ENCODE peak calls at places on chromosomes 11 and 22, in four cellular contexts. O is thoracic aorta, J is Peyer's patch, Y is H9. N is an unnamed sample.

GRCh38 chr11:695332-695605 is 247 bp upstream of the DEAF1 start:
- DNase-seq in O (no peak), J (no peak), Y (no peak), N (no peak)

GRCh38 chr22:25364736-25365241 is 145.3 kb downstream of the CRYBB2 start:
- DNase-seq in O (no peak), J (no peak), Y (no peak), N (peak)

GRCh38 chr22:22877523-22878210 is 9.9 kb upstream of the IGLL5 start:
- DNase-seq in O (no peak), J (peak), Y (peak), N (no peak)

GRCh38 chr11:45847908-45848316 is 637 bp downstream of the CRY2 start:
- DNase-seq in O (no peak), J (peak), Y (peak), N (peak)

GRCh38 chr11:43316451-43316850 is 4.7 kb downstream of the API5 start:
- DNase-seq in O (no peak), J (no peak), Y (no peak), N (no peak)

GRCh38 chr11:66892926-66893325 is 36.1 kb downstream of the LRFN4 start:
- DNase-seq in O (no peak), J (no peak), Y (no peak), N (no peak)

GRCh38 chr11:134562176-134562575 is 150.1 kb upstream of the B3GAT1 start:
- DNase-seq in O (no peak), J (no peak), Y (no peak), N (no peak)

GRCh38 chr22:19097518-19097917 is 24.7 kb downstream of the DGCR2 start:
- DNase-seq in O (no peak), J (no peak), Y (no peak), N (no peak)

GRCh38 chr22:41907436-41908401 is 7.2 kb downstream of the SHISA8 start:
- DNase-seq in O (no peak), J (no peak), Y (peak), N (no peak)

GRCh38 chr11:96279018-96279417 is 64.0 kb downstream of the MAML2 start:
- DNase-seq in O (no peak), J (no peak), Y (no peak), N (no peak)

GRCh38 chr11:120331301-120331966 is 4.8 kb upstream of the ARHGEF12 start:
- DNase-seq in O (no peak), J (no peak), Y (no peak), N (no peak)

GRCh38 chr11:118911880-118912741 is 13.6 kb downstream of the BCL9L start:
- DNase-seq in O (peak), J (no peak), Y (peak), N (no peak)

GRCh38 chr11:126978911-126979310 is 21.7 kb downstream of the KIRREL3 start:
- DNase-seq in O (no peak), J (no peak), Y (no peak), N (no peak)

GRCh38 chr22:32448980-32449379 is 15.3 kb downstream of the BPIFC start:
- DNase-seq in O (no peak), J (no peak), Y (no peak), N (no peak)

GRCh38 chr22:21712751-21713427 is 22.7 kb downstream of the YPEL1 start:
- DNase-seq in O (no peak), J (peak), Y (peak), N (peak)

GRCh38 chr11:33389635-33390034 is 132.5 kb downstream of the HIPK3 start:
- DNase-seq in O (no peak), J (no peak), Y (no peak), N (no peak)

GRCh38 chr11:107751082-107751481 is 39.2 kb upstream of the SLN start:
- DNase-seq in O (no peak), J (no peak), Y (no peak), N (no peak)

GRCh38 chr11:131109256-131109655 is 193.0 kb upstream of the SNX19 start:
- DNase-seq in O (no peak), J (no peak), Y (no peak), N (no peak)

GRCh38 chr11:115287266-115287665 is 216.9 kb downstream of the CADM1 start:
- DNase-seq in O (no peak), J (no peak), Y (no peak), N (no peak)

GRCh38 chr22:33823552-33823951 is 96.7 kb downstream of the LARGE1 start:
- DNase-seq in O (no peak), J (no peak), Y (no peak), N (no peak)

GRCh38 chr11:126403658-126404057 is 48.2 kb downstream of the ST3GAL4 start:
- DNase-seq in O (no peak), J (no peak), Y (no peak), N (no peak)

GRCh38 chr11:44992774-44993173 is 42.1 kb upstream of the TP53I11 start:
- DNase-seq in O (no peak), J (no peak), Y (no peak), N (no peak)

GRCh38 chr11:19670030-19670761 is 42.4 kb upstream of the NAV2 start:
- DNase-seq in O (no peak), J (no peak), Y (no peak), N (no peak)

GRCh38 chr11:132962026-132962425 is 570.3 kb downstream of the OPCML start:
- DNase-seq in O (no peak), J (no peak), Y (no peak), N (no peak)

GRCh38 chr11:61356701-61357100 is 5.0 kb downstream of the CYB561A3 start:
- DNase-seq in O (no peak), J (peak), Y (no peak), N (no peak)

GRCh38 chr22:25169278-25170031 is 30.2 kb upstream of the CRYBB3 start:
- DNase-seq in O (no peak), J (no peak), Y (no peak), N (no peak)

GRCh38 chr11:43419460-43419859 is 60.7 kb downstream of the TTC17 start:
- DNase-seq in O (no peak), J (no peak), Y (no peak), N (peak)

GRCh38 chr11:64923151-64923661 is 1.3 kb upstream of the PPP2R5B start:
- DNase-seq in O (no peak), J (no peak), Y (no peak), N (no peak)
- H3K27ac ChIP-seq in O (peak), J (peak), Y (no peak), N (no peak)

DNA sequence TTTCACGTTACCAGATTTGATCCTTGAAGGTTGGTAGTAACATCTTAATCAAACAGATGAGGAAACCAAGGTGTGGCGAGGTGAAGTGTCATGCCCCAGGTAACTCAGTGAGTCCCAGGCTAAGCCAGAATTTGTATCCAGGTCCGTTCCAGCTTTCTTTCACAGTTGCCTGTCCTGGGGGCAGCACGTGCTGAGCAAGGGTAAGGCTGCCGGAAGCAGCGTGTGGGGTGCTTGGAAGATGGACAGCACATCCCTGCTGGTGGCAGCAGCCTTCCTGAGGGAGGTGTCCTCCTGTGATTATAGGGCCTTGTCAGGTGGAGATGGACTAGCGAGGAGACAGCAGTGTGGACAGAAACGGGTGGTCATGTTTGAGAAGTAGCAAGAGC is 50.9 kb downstream of the TRIOBP start:
- DNase-seq in O (no peak), J (no peak), Y (no peak), N (no peak)
- H3K27ac ChIP-seq in O (peak), J (peak), Y (no peak), N (no peak)

GRCh38 chr11:2380807-2381350 is 3.8 kb downstream of the CD81 start:
- DNase-seq in O (no peak), J (peak), Y (no peak), N (no peak)
- H3K27ac ChIP-seq in O (peak), J (peak), Y (no peak), N (no peak)

GRCh38 chr11:111539426-111540113 is 950 bp upstream of the LAYN start:
- DNase-seq in O (no peak), J (no peak), Y (no peak), N (no peak)
- H3K27ac ChIP-seq in O (peak), J (peak), Y (no peak), N (no peak)

DNA sequence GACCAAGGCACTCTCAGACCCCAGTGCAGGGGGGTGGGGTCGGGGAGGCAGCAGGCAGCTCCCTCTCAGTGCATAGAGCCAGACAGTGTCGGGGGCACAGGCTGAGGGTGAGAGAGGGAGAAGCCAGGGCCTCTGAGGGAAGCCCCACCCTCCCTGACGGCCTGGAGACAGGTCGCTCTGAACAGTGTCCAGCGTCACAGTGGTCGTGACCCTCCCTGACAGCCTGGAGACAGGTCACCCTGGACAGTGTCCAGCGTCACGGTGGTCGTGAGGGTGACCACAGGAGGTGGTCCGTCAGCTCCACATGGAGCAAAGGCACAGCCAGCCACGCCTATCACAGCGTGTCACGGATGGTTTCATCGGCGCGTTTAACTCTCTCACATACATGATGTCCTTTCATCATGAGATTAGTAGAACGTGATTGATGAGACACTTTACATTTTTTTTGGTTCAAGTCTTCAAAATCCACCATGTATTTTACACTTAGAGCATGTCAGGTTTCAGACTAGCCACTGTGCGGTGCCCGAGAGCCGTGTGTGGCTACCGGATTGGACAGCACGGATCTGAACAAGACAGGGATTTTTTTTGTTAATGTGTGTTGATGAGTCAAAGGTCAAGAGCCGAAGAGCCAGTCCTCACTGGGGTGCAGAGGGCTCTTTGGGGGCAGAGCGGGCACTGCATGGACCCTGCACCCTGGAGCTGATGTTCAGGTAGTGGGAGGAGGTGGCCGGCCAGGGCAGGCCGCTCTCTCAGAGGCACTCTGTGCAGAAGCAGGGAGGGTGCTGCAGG is 23.9 kb upstream of the PANX2 start:
- DNase-seq in O (no peak), J (no peak), Y (no peak), N (peak)
- H3K27ac ChIP-seq in O (no peak), J (no peak), Y (no peak), N (peak)

GRCh38 chr22:43012390-43012789 is 2.6 kb downstream of the PACSIN2 start:
- DNase-seq in O (no peak), J (no peak), Y (no peak), N (no peak)

GRCh38 chr22:43014876-43015676 is at the start of gene PACSIN2:
- DNase-seq in O (peak), J (peak), Y (peak), N (peak)

GRCh38 chr22:43013355-43014061 is 1.4 kb downstream of the PACSIN2 start:
- DNase-seq in O (no peak), J (no peak), Y (no peak), N (no peak)

GRCh38 chr22:43015677-43016042 is 711 bp upstream of the PACSIN2 start:
- DNase-seq in O (no peak), J (no peak), Y (no peak), N (no peak)

DNA sequence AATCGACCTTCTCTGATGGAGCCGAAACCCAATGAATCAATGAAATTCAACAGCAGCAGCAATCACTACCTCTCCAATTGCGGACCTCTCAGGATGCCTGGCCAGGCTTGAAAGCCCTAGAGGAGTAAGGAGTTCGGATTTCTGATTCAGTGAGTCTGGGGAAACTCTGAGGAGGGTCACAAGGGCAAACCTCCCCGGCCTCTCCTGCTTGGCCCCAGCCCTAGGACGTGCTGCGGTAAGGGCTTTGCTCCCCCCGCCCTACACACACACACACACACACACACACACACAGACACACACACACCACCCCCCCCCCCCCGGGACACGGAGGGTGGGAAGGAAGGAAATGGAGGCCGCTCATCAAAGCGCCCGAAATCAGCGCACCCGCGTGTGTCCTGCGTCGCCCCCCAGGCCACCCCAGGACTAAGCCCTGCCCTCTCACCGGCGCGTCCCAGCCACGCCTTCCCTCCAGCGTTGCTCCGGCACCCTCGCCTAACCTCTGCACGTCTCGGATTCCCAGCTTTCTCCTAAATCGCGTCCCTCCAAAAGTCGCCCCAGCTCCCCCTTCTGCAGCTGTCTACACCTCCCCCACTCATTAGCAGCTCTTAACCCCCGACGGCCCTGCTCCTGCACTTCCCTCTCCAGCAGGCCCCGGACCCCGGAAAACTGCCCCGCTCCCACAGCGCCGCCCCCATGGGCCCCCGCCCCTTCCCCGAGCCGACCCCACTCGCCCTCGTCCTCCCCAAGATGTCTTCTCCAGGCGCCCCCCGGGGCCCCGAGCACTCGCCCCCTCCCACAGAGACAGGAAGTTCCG is 680 bp downstream of the PACSIN2 start:
- DNase-seq in O (no peak), J (peak), Y (peak), N (peak)
- H3K27ac ChIP-seq in O (peak), J (peak), Y (no peak), N (peak)

GRCh38 chr11:69013009-69013951 is at the start of gene MRGPRF:
- DNase-seq in O (peak), J (peak), Y (peak), N (no peak)

GRCh38 chr11:69010361-69010891 is 2.6 kb downstream of the MRGPRF start:
- DNase-seq in O (no peak), J (no peak), Y (no peak), N (no peak)

GRCh38 chr11:69011624-69012091 is 1.4 kb downstream of the MRGPRF start:
- DNase-seq in O (no peak), J (no peak), Y (no peak), N (no peak)

GRCh38 chr11:69010964-69011623 is 2.0 kb downstream of the MRGPRF start:
- DNase-seq in O (peak), J (no peak), Y (peak), N (peak)

GRCh38 chr11:69012092-69013008 is 696 bp downstream of the MRGPRF start:
- DNase-seq in O (no peak), J (no peak), Y (no peak), N (peak)
- H3K27ac ChIP-seq in O (peak), J (peak), Y (no peak), N (no peak)

DNA sequence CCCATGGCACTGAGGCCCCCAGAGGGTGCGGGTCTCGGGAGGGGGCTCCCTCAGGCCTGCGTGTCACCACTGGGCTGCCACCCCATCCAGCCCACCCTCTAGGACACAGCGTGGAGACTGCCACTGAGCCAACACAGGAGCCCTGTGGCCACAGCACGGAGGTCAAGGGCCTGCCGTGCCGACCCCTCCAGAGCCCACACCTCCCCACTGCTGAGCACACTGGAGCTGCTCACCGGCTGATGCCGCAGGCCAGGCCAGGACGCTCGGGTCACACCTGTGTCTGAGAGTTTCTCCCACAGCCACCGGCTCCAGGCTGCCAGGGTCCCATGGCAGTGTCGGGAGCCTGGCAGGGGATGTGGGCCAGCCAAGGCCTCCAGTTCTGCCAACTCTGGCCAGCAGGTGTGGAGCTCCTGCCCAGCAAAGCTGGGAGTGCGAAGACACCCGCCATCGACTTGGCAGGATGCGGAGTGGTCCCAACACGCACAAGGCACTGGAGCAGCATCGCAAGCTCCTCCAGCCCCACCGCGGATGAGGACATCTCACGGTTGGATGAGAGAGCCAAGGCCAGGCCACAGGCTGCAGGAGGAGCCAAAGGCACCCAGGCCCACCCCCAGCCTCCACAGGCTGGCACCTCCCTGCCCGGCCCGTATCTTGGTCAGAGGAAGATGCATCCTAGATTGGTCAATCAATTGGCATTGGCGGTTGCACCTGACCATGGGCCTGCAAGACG is 187.1 kb downstream of the BRD1 start:
- DNase-seq in O (no peak), J (no peak), Y (no peak), N (no peak)
- H3K27ac ChIP-seq in O (no peak), J (no peak), Y (no peak), N (no peak)

DNA sequence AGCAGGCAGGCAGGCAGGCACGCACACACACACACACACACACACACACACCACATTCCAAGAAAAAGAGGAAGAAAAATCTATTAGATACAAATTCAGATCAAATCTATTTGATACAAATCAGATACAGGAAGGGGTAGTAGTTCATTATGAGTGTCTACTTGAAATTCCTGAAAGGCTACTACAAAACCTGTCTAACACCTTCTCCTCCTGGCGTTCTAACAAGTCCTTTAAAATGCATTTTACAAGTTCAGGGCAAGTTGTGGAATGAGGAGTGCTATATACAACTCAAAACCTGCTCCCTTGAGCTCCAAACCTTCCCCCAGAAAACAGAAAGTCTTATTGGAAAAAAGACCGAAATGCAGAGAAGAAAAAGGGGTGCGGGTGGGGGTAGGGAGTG is 476 bp downstream of the ARHGAP32 start:
- DNase-seq in O (no peak), J (no peak), Y (no peak), N (no peak)
- H3K27ac ChIP-seq in O (no peak), J (no peak), Y (no peak), N (no peak)

GRCh38 chr22:46593211-46593676 is 26.9 kb upstream of the GRAMD4 start:
- DNase-seq in O (no peak), J (peak), Y (no peak), N (peak)
- H3K27ac ChIP-seq in O (peak), J (peak), Y (no peak), N (peak)